ENCODE peak calls at places on chromosomes 12 and 14, in four cellular contexts. A, Z, O and K are unnamed samples.
A peak's percentile ranks its signal among the peaks of the same experiment; 100 is the strongest.

GRCh38 chr12:46982629-46983392 is 96.6 kb upstream of the PCED1B start:
- DNase-seq in A (no peak), Z (no peak), O (no peak), K (no peak)

GRCh38 chr14:52735921-52736489 is 6.0 kb downstream of the STYX start:
- DNase-seq in A (peak; percentile 1), Z (no peak), O (peak; percentile 45), K (no peak)

GRCh38 chr12:24045816-24046257 is 96.4 kb upstream of the SOX5 start:
- DNase-seq in A (peak; percentile 47), Z (no peak), O (no peak), K (no peak)

GRCh38 chr12:12546314-12546772 is 16.3 kb downstream of the DUSP16 start:
- DNase-seq in A (peak; percentile 51), Z (no peak), O (no peak), K (no peak)

GRCh38 chr12:66453111-66453510 is 150.8 kb downstream of the HELB start:
- DNase-seq in A (no peak), Z (no peak), O (no peak), K (no peak)

GRCh38 chr14:61466249-61466904 is 145.0 kb downstream of the PRKCH start:
- DNase-seq in A (peak; percentile 98), Z (no peak), O (no peak), K (no peak)

GRCh38 chr14:67508973-67509372 is 20.5 kb upstream of the TMEM229B start:
- DNase-seq in A (no peak), Z (no peak), O (no peak), K (no peak)

GRCh38 chr14:55609681-55610080 is 29.7 kb downstream of the KTN1 start:
- DNase-seq in A (peak; percentile 61), Z (no peak), O (no peak), K (no peak)

GRCh38 chr14:33332497-33332896 is 393.8 kb downstream of the NPAS3 start:
- DNase-seq in A (no peak), Z (no peak), O (no peak), K (no peak)

GRCh38 chr14:64725879-64726584 is 21.8 kb downstream of the PLEKHG3 start:
- DNase-seq in A (no peak), Z (no peak), O (no peak), K (peak; percentile 6)

GRCh38 chr12:7345232-7345631 is 41.4 kb downstream of the ACSM4 start:
- DNase-seq in A (no peak), Z (no peak), O (no peak), K (no peak)

GRCh38 chr12:70367268-70368141 is 1.4 kb downstream of the KCNMB4 start:
- DNase-seq in A (peak; percentile 11), Z (no peak), O (no peak), K (no peak)

GRCh38 chr12:31710021-31710818 is 18.6 kb downstream of the AMN1 start:
- DNase-seq in A (no peak), Z (no peak), O (no peak), K (no peak)

GRCh38 chr12:124506145-124506831 is 61.1 kb downstream of the NCOR2 start:
- DNase-seq in A (no peak), Z (peak; percentile 82), O (peak; percentile 74), K (peak; percentile 63)

GRCh38 chr14:101186544-101186943 is 283.0 kb upstream of the RTL1 start:
- DNase-seq in A (no peak), Z (no peak), O (peak; percentile 21), K (no peak)

GRCh38 chr12:58774731-58775130 is 145.6 kb downstream of the LRIG3 start:
- DNase-seq in A (no peak), Z (no peak), O (no peak), K (no peak)

GRCh38 chr14:31718585-31718984 is 157.4 kb downstream of the NUBPL start:
- DNase-seq in A (no peak), Z (no peak), O (no peak), K (no peak)

GRCh38 chr12:56998981-56999380 is 7.4 kb downstream of the ZBTB39 start:
- DNase-seq in A (no peak), Z (no peak), O (no peak), K (no peak)

GRCh38 chr14:55841625-55842024 is 261.6 kb downstream of the KTN1 start:
- DNase-seq in A (no peak), Z (no peak), O (no peak), K (no peak)

GRCh38 chr14:95445161-95445560 is 71.3 kb downstream of the SYNE3 start:
- DNase-seq in A (no peak), Z (no peak), O (no peak), K (no peak)

GRCh38 chr14:95446470-95446869 is 70.0 kb downstream of the SYNE3 start:
- DNase-seq in A (no peak), Z (no peak), O (no peak), K (no peak)

GRCh38 chr14:95452176-95452889 is 64.1 kb downstream of the SYNE3 start:
- DNase-seq in A (no peak), Z (no peak), O (no peak), K (no peak)

GRCh38 chr14:95445676-95446075 is 70.8 kb downstream of the SYNE3 start:
- DNase-seq in A (no peak), Z (no peak), O (no peak), K (no peak)

DNA sequence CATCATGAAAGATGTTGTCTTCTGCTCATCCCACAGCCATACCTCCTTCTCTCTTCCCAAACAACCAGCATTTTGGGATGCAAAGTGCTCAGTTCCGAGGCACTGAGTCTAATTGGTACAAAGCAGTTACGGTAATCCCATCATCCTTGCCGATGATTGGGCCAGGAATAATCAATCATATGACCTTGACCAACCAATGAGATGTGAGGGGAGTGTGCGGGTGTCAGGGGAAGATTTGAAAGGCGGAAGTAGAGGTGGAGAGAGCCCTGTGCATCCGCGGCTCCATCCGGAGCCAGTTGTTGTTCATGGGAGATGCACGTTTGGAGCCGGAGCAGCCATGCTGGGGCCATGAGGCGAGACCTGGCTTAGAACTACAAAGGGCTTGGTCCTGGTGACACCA is 67.3 kb downstream of the SYNE3 start:
- DNase-seq in A (no peak), Z (no peak), O (no peak), K (no peak)
- TF ChIP-seq POLR2A in A (no peak), Z (no peak), O (no peak), K (no peak)

GRCh38 chr12:122646568-122647220 is 56.5 kb downstream of the HCAR2 start:
- DNase-seq in A (peak; percentile 88), Z (no peak), O (no peak), K (no peak)

GRCh38 chr12:122656298-122656697 is 46.9 kb downstream of the HCAR2 start:
- DNase-seq in A (no peak), Z (no peak), O (no peak), K (no peak)

DNA sequence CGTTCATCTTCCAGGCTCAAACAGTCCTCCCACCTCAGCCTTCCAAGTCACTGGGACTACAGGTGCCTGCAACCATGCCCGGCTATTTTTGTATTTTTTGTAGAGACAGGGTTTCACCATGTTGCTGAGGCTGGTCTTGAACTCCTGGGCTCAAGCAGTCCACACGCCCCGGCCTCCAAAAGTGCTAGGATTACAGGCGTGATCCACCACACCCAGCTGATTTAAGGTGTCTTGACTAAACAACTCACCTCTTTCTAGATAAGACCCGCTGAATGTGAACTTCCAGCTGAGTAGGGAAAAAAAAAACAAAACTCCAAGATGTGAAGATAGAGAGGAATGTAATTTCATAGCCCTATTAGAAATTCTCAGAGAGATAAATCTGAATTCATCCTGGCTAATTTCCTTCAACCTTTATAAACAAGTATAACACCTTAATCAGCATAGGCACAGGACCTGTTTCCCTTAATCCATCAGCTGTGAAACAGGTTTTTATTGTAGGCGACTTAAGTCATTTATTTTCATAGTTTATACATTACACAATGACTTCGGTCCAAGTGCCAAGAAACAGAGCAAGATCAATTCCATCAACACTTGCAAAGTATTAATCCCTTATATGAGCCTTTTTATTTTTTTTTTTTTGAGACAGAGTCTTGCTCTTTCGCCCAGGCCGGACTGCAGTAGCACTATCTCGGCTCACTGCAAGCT is 51.5 kb downstream of the HCAR2 start:
- DNase-seq in A (no peak), Z (no peak), O (no peak), K (no peak)
- TF ChIP-seq POLR2A in A (no peak), Z (no peak), O (no peak), K (no peak)

DNA sequence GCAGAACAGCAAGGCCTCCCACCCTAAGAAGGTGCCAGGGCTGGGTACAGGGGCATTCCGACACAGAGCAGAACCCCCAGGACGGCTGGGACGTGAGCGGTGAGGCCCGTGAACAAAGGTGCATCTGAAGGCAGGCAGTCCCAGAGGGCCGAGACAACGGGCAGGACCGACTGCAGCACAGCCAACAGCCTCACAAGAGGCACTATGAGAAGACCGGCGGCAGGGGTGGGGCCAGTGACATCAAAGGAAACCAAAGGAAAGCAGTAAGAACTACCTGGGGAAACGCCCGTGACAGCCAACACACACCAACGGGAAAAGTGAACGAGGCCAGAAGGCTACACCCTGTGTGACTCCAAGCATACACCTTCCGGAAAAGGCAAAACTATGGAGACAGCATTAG is 9.1 kb downstream of the BTBD6 start:
- DNase-seq in A (no peak), Z (no peak), O (no peak), K (no peak)
- TF ChIP-seq POLR2A in A (no peak), Z (no peak), O (no peak), K (no peak)

DNA sequence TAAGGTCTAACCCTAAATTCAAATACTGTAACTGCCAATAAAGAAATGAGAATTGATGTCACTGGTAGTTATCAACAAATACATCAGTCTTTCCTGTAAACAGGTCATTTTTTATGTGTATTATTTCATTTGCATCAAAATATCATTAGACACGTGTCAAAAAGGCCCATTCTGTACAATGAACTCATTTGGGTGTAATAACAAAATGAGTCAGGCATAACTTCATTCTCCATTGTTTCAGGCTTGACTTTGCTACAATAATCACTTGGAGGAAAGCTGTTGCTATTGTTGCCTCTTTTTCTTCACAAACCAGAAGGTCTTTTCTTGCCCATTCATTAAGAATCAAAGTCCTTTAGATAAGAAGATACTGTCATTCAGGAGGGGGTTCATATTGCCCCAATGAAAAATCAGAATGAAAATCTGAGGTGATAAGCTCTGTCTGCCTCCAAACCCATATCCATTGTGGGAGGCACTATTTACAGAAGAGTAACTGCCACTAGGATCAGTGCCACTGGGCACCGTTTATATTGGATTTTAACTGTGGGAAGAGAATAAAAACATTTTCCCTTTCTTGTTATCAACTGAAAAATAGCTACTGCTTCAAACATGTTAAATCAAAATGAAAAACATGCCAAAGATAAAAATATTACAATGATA is 10.1 kb downstream of the ENTPD5 start:
- DNase-seq in A (no peak), Z (no peak), O (no peak), K (no peak)
- TF ChIP-seq POLR2A in A (no peak), Z (no peak), O (no peak), K (no peak)

DNA sequence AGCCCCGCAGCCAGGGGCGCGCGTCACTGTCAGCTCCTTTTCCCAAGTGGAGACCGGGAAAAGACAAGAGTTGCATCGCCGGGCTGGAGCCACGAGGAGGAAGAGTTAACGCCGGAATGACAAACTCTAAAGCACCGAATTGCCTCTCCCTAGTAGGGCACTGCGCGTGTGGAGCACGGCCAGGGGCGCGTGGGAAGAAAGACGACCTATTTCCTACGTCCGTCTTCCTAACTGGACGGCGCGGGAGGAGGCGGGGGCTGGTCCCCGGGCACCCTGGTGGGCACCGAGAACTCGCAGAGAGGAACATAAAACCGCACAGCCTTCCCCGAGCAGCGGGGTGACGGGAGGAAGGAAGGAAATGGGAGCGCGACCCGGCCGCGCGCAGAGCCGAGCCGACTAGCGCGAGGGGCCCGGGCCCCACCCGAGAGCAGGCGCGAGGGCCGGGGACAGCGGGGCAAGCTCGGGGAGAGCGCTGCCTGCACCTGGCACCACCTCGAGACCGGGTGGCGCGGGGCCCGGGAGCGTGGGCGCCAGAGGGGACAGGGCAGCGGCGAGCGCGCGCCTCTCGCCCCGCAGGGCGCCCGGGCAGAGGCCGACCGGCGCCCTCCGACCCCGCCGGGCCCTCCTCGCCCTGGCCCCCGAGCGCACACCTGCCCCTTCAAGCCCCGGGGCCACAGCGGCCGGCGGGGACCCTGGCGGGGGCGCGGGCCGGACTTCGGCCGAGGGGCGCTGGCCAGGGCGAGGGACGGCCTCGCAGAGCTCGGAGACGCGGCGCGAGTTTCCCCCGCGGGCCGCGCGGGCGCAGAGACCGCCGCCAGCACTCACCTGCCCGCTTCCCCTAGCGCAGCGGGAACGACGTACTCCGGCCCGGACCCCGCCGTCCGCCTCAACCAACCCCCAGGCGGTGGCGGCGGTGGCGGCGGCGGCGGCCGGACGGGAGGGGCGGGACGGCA is 480 bp downstream of the SETD3 start:
- DNase-seq in A (peak; percentile 65), Z (no peak), O (peak; percentile 54), K (peak; percentile 66)
- TF ChIP-seq POLR2A in A (peak; percentile 66), Z (no peak), O (no peak), K (peak; percentile 82)